ENCODE peak calls at places on chromosome 10, in six cellular contexts. I, J, Q, C, X and V are unnamed samples.

GRCh38 chr10:80319725-80320290 is 30.4 kb upstream of the MAT1A start:
- DNase-seq in I (no peak), J (no peak), Q (no peak), C (no peak), X (no peak), V (no peak)

GRCh38 chr10:30803901-30804322 is 174.4 kb upstream of the LYZL2 start:
- DNase-seq in I (no peak), J (peak), Q (no peak), C (no peak), X (no peak), V (no peak)

GRCh38 chr10:25565570-25565969 is 368.5 kb upstream of the MYO3A start:
- DNase-seq in I (no peak), J (no peak), Q (no peak), C (peak), X (no peak), V (no peak)

GRCh38 chr10:3807928-3808496 is 23.0 kb upstream of the KLF6 start:
- DNase-seq in I (no peak), J (no peak), Q (no peak), C (no peak), X (no peak), V (no peak)

GRCh38 chr10:4022473-4022872 is 237.5 kb upstream of the KLF6 start:
- DNase-seq in I (no peak), J (no peak), Q (peak), C (no peak), X (no peak), V (no peak)

GRCh38 chr10:8275911-8276310 is 221.4 kb downstream of the GATA3 start:
- DNase-seq in I (no peak), J (no peak), Q (no peak), C (no peak), X (no peak), V (no peak)

GRCh38 chr10:104614245-104614831 is 26.8 kb upstream of the SORCS3 start:
- DNase-seq in I (no peak), J (peak), Q (no peak), C (peak), X (peak), V (no peak)

GRCh38 chr10:113095419-113095818 is 145.4 kb downstream of the TCF7L2 start:
- DNase-seq in I (no peak), J (no peak), Q (no peak), C (no peak), X (no peak), V (no peak)

GRCh38 chr10:75883081-75883480 is 451.7 kb downstream of the LRMDA start:
- DNase-seq in I (no peak), J (no peak), Q (no peak), C (no peak), X (no peak), V (no peak)

GRCh38 chr10:45374451-45375052 is 536 bp downstream of the ALOX5 start:
- DNase-seq in I (no peak), J (no peak), Q (no peak), C (peak), X (no peak), V (no peak)

GRCh38 chr10:131246089-131246488 is 65.4 kb downstream of the TCERG1L start:
- DNase-seq in I (no peak), J (no peak), Q (no peak), C (no peak), X (no peak), V (no peak)

GRCh38 chr10:1552881-1553595 is 184.3 kb downstream of the ADARB2 start:
- DNase-seq in I (no peak), J (no peak), Q (no peak), C (no peak), X (no peak), V (no peak)

GRCh38 chr10:28939352-28940157 is 262.2 kb downstream of the BAMBI start:
- DNase-seq in I (peak), J (peak), Q (peak), C (peak), X (peak), V (peak)

GRCh38 chr10:97782455-97783228 is 10.8 kb upstream of the SFRP5 start:
- DNase-seq in I (no peak), J (no peak), Q (no peak), C (no peak), X (no peak), V (no peak)

GRCh38 chr10:34121125-34121973 is 693.7 kb downstream of the PARD3 start:
- DNase-seq in I (no peak), J (no peak), Q (no peak), C (no peak), X (no peak), V (no peak)

GRCh38 chr10:11763501-11763861 is 21.3 kb downstream of the ECHDC3 start:
- DNase-seq in I (no peak), J (no peak), Q (no peak), C (no peak), X (no peak), V (no peak)

GRCh38 chr10:78732381-78732780 is 336.4 kb upstream of the ZMIZ1 start:
- DNase-seq in I (no peak), J (no peak), Q (no peak), C (no peak), X (no peak), V (no peak)

GRCh38 chr10:123135415-123136141 is at the start of gene HMX3:
- DNase-seq in I (no peak), J (peak), Q (peak), C (peak), X (no peak), V (no peak)

DNA sequence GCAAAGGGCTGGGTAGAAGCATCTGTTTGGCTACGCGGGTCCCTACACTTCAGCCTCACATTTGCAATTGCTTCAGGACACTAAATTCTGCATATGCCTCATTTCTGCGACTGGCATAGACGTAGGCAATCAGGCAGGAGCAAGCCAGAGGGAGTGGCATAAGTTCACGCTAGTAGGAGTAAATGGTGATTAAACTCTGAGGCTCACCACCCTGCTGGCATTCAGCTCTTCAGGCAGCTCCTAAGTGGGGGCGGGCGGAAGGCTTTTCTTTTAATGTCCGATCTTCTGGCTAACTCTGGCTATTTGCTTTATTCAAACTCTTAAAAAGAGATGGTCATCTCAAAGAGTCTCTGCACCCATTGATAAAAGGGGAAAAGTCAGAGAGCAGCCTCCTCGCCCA is 45.3 kb downstream of the RGS10 start:
- DNase-seq in I (no peak), J (no peak), Q (no peak), C (no peak), X (no peak), V (no peak)
- H3K18ac ChIP-seq in I (no peak), J (no peak), Q (no peak), C (no peak), X (no peak), V (no peak)

GRCh38 chr10:114879541-114880158 is 58.1 kb downstream of the FHIP2A start:
- DNase-seq in I (no peak), J (peak), Q (peak), C (peak), X (peak), V (peak)
- H3K4me3 ChIP-seq in I (no peak), J (no peak), Q (no peak), C (no peak), X (no peak), V (no peak)

GRCh38 chr10:102814456-102814871 is 22.7 kb downstream of the CYP17A1 start:
- DNase-seq in I (no peak), J (peak), Q (peak), C (no peak), X (no peak), V (no peak)

GRCh38 chr10:102817175-102817574 is 20.0 kb downstream of the CYP17A1 start:
- DNase-seq in I (no peak), J (no peak), Q (no peak), C (no peak), X (no peak), V (no peak)

GRCh38 chr10:102813734-102814455 is 23.3 kb downstream of the CYP17A1 start:
- DNase-seq in I (no peak), J (peak), Q (no peak), C (no peak), X (peak), V (no peak)

GRCh38 chr10:102814873-102815661 is 22.1 kb downstream of the CYP17A1 start:
- DNase-seq in I (no peak), J (peak), Q (peak), C (no peak), X (peak), V (no peak)

GRCh38 chr10:102815790-102816549 is 21.2 kb downstream of the CYP17A1 start:
- DNase-seq in I (no peak), J (peak), Q (peak), C (no peak), X (peak), V (no peak)
- H3K18ac ChIP-seq in I (no peak), J (peak), Q (peak), C (peak), X (peak), V (no peak)

GRCh38 chr10:49761201-49761788 is 828 bp downstream of the OGDHL start:
- DNase-seq in I (no peak), J (no peak), Q (no peak), C (no peak), X (no peak), V (no peak)

GRCh38 chr10:49760789-49761188 is 1.3 kb downstream of the OGDHL start:
- DNase-seq in I (no peak), J (no peak), Q (no peak), C (no peak), X (no peak), V (no peak)

GRCh38 chr10:49761789-49762565 is at the start of gene OGDHL:
- DNase-seq in I (no peak), J (peak), Q (peak), C (peak), X (no peak), V (peak)

GRCh38 chr10:49758249-49758930 is 3.7 kb downstream of the OGDHL start:
- DNase-seq in I (no peak), J (no peak), Q (no peak), C (no peak), X (no peak), V (no peak)

GRCh38 chr10:49759787-49760551 is 2.2 kb downstream of the OGDHL start:
- DNase-seq in I (no peak), J (no peak), Q (no peak), C (peak), X (no peak), V (no peak)
- H3K4me3 ChIP-seq in I (no peak), J (no peak), Q (peak), C (no peak), X (no peak), V (no peak)